ENCODE peak calls at places on chromosomes 1 and 21, in seven cellular contexts. Y, J, P, V, Q, X and A are unnamed samples.

GRCh38 chr1:155706101-155706619 is 17.3 kb downstream of the DAP3 start:
- DNase-seq in Y (no peak), J (peak; percentile 19), P (peak; percentile 65), V (peak; percentile 48), Q (no peak), X (no peak), A (no peak)

GRCh38 chr1:226296911-226297310 is 12.1 kb downstream of the LIN9 start:
- DNase-seq in Y (no peak), J (no peak), P (no peak), V (no peak), Q (no peak), X (no peak), A (no peak)

GRCh38 chr1:16067127-16067768 is 6.2 kb downstream of the FAM131C start:
- DNase-seq in Y (peak; percentile 91), J (peak; percentile 95), P (peak; percentile 38), V (no peak), Q (no peak), X (no peak), A (no peak)

GRCh38 chr21:36188081-36188681 is 31.6 kb downstream of the DOP1B start:
- DNase-seq in Y (peak; percentile 54), J (peak; percentile 40), P (no peak), V (no peak), Q (no peak), X (no peak), A (no peak)

GRCh38 chr1:201888282-201889033 is at the start of gene SHISA4:
- DNase-seq in Y (peak; percentile 74), J (peak; percentile 65), P (peak; percentile 90), V (peak; percentile 49), Q (no peak), X (no peak), A (no peak)

GRCh38 chr1:36366091-36366661 is 19.5 kb downstream of the STK40 start:
- DNase-seq in Y (peak; percentile 36), J (peak; percentile 38), P (peak; percentile 67), V (peak; percentile 80), Q (no peak), X (peak; percentile 75), A (no peak)

GRCh38 chr1:18937539-18937938 is 18.9 kb downstream of the IFFO2 start:
- DNase-seq in Y (no peak), J (no peak), P (no peak), V (no peak), Q (no peak), X (no peak), A (no peak)

GRCh38 chr1:241202321-241202845 is 154.6 kb downstream of the RGS7 start:
- DNase-seq in Y (no peak), J (peak; percentile 74), P (peak; percentile 14), V (no peak), Q (no peak), X (no peak), A (no peak)

GRCh38 chr21:35179990-35180557 is 131.0 kb upstream of the RUNX1 start:
- DNase-seq in Y (no peak), J (no peak), P (peak; percentile 88), V (peak; percentile 65), Q (peak; percentile 39), X (no peak), A (peak; percentile 65)

GRCh38 chr1:212797681-212798080 is 6.0 kb downstream of the TATDN3 start:
- DNase-seq in Y (no peak), J (no peak), P (peak; percentile 42), V (no peak), Q (no peak), X (no peak), A (no peak)

GRCh38 chr1:208967334-208967733 is 616.2 kb upstream of the CAMK1G start:
- DNase-seq in Y (no peak), J (no peak), P (no peak), V (no peak), Q (no peak), X (no peak), A (no peak)

GRCh38 chr21:37292946-37293345 is 25.8 kb upstream of the VPS26C start:
- DNase-seq in Y (no peak), J (no peak), P (peak; percentile 12), V (peak; percentile 80), Q (no peak), X (no peak), A (no peak)

GRCh38 chr1:43796111-43796581 is 88.8 kb downstream of the ST3GAL3 start:
- DNase-seq in Y (no peak), J (no peak), P (peak; percentile 80), V (peak; percentile 65), Q (no peak), X (no peak), A (peak; percentile 42)

GRCh38 chr1:176745945-176746344 is 283.0 kb downstream of the PAPPA2 start:
- DNase-seq in Y (no peak), J (no peak), P (peak; percentile 33), V (no peak), Q (no peak), X (no peak), A (no peak)

GRCh38 chr1:208254862-208255261 is 10.7 kb upstream of the PLXNA2 start:
- DNase-seq in Y (no peak), J (no peak), P (peak; percentile 67), V (peak; percentile 59), Q (peak; percentile 74), X (no peak), A (no peak)

GRCh38 chr1:243917177-243917862 is 67.3 kb upstream of the AKT3 start:
- DNase-seq in Y (peak; percentile 22), J (peak; percentile 50), P (peak; percentile 93), V (peak; percentile 88), Q (peak; percentile 50), X (no peak), A (peak; percentile 98)

GRCh38 chr1:1290238-1290731 is 10.0 kb downstream of the SCNN1D start:
- DNase-seq in Y (peak; percentile 76), J (peak; percentile 75), P (peak; percentile 71), V (peak; percentile 38), Q (no peak), X (no peak), A (no peak)

GRCh38 chr21:36385909-36386642 is 884 bp downstream of the CHAF1B start:
- DNase-seq in Y (no peak), J (no peak), P (peak; percentile 46), V (peak; percentile 14), Q (no peak), X (no peak), A (no peak)

GRCh38 chr1:23393706-23394105 is 24.1 kb upstream of the ZNF436 start:
- DNase-seq in Y (peak; percentile 37), J (no peak), P (peak; percentile 72), V (peak; percentile 80), Q (no peak), X (no peak), A (peak; percentile 66)

GRCh38 chr1:209433649-209434031 is 149.9 kb upstream of the CAMK1G start:
- DNase-seq in Y (no peak), J (no peak), P (no peak), V (no peak), Q (no peak), X (no peak), A (no peak)

GRCh38 chr1:196115641-196116040 is 492.6 kb downstream of the KCNT2 start:
- DNase-seq in Y (no peak), J (no peak), P (peak; percentile 82), V (peak; percentile 70), Q (peak; percentile 37), X (no peak), A (peak; percentile 78)

GRCh38 chr1:46370214-46370633 is 23.9 kb upstream of the FAAH start:
- DNase-seq in Y (no peak), J (no peak), P (peak; percentile 21), V (no peak), Q (no peak), X (no peak), A (no peak)

GRCh38 chr1:46369542-46370213 is 24.4 kb upstream of the FAAH start:
- DNase-seq in Y (no peak), J (no peak), P (peak; percentile 58), V (peak; percentile 8), Q (no peak), X (no peak), A (no peak)

GRCh38 chr1:46364612-46365011 is 24.0 kb downstream of the NSUN4 start:
- DNase-seq in Y (no peak), J (no peak), P (peak; percentile 92), V (no peak), Q (peak; percentile 60), X (no peak), A (no peak)

GRCh38 chr1:46368781-46369180 is 25.3 kb upstream of the FAAH start:
- DNase-seq in Y (no peak), J (no peak), P (no peak), V (no peak), Q (no peak), X (no peak), A (no peak)

DNA sequence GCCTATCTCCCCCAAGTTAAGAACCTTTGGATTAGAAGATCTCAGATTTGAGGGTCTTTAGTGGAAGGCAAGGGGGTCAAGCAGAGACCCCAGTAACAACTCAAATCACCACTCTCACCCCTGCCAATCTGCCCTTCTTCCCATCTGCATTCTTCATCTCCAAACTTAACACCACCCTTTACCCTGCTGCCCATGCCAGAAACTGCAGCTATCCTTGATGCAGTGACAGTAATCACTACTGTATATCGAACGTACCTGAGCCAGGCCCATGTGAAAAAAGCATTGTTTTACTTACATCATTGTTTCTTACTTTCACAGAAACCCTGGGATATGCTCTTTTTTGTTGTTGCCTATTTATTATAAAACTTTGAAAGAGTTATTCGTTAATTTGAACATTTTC is 26.5 kb downstream of the NSUN4 start:
- DNase-seq in Y (no peak), J (no peak), P (no peak), V (no peak), Q (no peak), X (no peak), A (no peak)
- TF ChIP-seq CTCF in Y (no peak), J (no peak), P (no peak), V (no peak), Q (no peak), X (no peak), A (no peak)

GRCh38 chr1:158830904-158831507 is at the start of gene MNDA:
- DNase-seq in Y (no peak), J (no peak), P (no peak), V (no peak), Q (no peak), X (no peak), A (no peak)
- H3K4me3 ChIP-seq in Y (no peak within 1 kb of the TSS), J (no peak within 1 kb of the TSS), P (no peak within 1 kb of the TSS), V (no peak within 1 kb of the TSS), Q (no peak within 1 kb of the TSS), X (no peak within 1 kb of the TSS), A (no peak within 1 kb of the TSS)

GRCh38 chr1:51344602-51345299 is 14.4 kb upstream of the TTC39A start:
- DNase-seq in Y (peak; percentile 54), J (peak; percentile 70), P (no peak), V (no peak), Q (no peak), X (no peak), A (no peak)
- TF ChIP-seq CTCF in Y (no peak), J (peak; percentile 7), P (no peak), V (no peak), Q (no peak), X (no peak), A (no peak)

DNA sequence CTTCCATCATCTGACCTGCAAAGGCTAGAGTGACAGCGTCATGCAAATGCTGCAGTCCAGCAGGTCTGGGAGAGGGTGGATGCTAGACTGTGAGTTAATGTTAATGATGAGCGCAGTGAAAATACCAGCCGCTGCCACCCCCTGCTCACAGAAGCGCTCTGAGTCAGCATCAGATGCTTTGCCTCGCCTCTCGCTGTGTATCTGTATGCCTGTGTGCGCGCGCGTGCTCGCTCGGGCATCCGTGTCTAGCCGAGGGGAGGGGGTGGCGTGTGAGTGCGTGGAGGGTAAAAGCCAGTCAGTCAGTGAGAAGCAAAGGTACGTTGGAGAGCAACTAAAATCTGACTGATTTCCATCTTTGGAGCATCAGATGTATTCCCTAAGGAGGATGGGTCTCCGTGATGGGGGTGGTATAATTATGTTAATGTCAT is 858.7 kb downstream of the USP25 start:
- DNase-seq in Y (peak; percentile 58), J (peak; percentile 87), P (peak; percentile 94), V (peak; percentile 81), Q (peak; percentile 31), X (no peak), A (peak; percentile 92)
- H3K4me3 ChIP-seq in Y (peak overlapping the region; percentile 13), J (no peak overlapping the region), P (peak overlapping the region; percentile 53), V (peak overlapping the region; percentile 57), Q (peak overlapping the region; percentile 44), X (no peak overlapping the region), A (peak overlapping the region; percentile 58)

GRCh38 chr1:2396476-2396875 is 4.8 kb downstream of the RER1 start:
- DNase-seq in Y (no peak), J (no peak), P (no peak), V (no peak), Q (no peak), X (no peak), A (no peak)
- TF ChIP-seq CTCF in Y (no peak), J (no peak), P (no peak), V (no peak), Q (no peak), X (no peak), A (no peak)